ENCODE peak calls at places on chromosomes 1 and 21, in eight cellular contexts. Q is substantia nigra; N is activated naive CD4-positive, alpha-beta T cell treated with anti-CD3 and anti-CD28 coated beads, Interleukin-2, amount 50 U/mL, for 16 hours; H is progenitor cell of endocrine pancreas; I is AG04449; S is HS-27A; B is posterior cingulate gyrus; J is D341Med. O is an unnamed sample.
A peak's percentile ranks its signal among the peaks of the same experiment; 100 is the strongest.

GRCh38 chr1:92784051-92784638 is 763 bp downstream of the EVI5 start:
- DNase-seq in I (no peak), J (no peak), S (no peak), N (no peak), B (no peak), H (no peak), Q (no peak), O (peak; percentile 11)

GRCh38 chr1:1397839-1398523 is 1.2 kb downstream of the CCNL2 start:
- DNase-seq in H (no peak), B (no peak), N (no peak), J (peak; percentile 9), S (no peak), Q (no peak), I (no peak), O (no peak)

GRCh38 chr1:24289937-24290595 is 29.1 kb upstream of the GRHL3 start:
- DNase-seq in I (peak; percentile 66), N (no peak), H (no peak), S (peak; percentile 88), B (peak; percentile 64), Q (peak; percentile 21), J (peak; percentile 88), O (no peak)

GRCh38 chr1:201268604-201269151 is 14.6 kb upstream of the PKP1 start:
- DNase-seq in I (peak; percentile 38), B (peak; percentile 52), Q (no peak), H (no peak), N (no peak), J (peak; percentile 92), S (peak; percentile 77), O (no peak)

GRCh38 chr1:236516929-236517704 is 6.7 kb upstream of the LGALS8 start:
- DNase-seq in I (peak; percentile 77), H (no peak), J (no peak), Q (no peak), B (no peak), N (no peak), S (no peak), O (peak; percentile 31)

GRCh38 chr1:240491156-240491555 is 120.8 kb downstream of the GREM2 start:
- DNase-seq in B (no peak), J (no peak), H (no peak), S (peak; percentile 45), I (no peak), Q (no peak), N (no peak), O (no peak)

GRCh38 chr1:217407426-217407825 is 223.5 kb downstream of the GPATCH2 start:
- DNase-seq in H (no peak), Q (no peak), I (no peak), J (no peak), B (no peak), S (no peak), N (no peak), O (no peak)

GRCh38 chr1:18739956-18740355 is 109.3 kb downstream of the PAX7 start:
- DNase-seq in S (no peak), H (no peak), B (no peak), I (no peak), J (no peak), Q (no peak), N (no peak), O (no peak)

GRCh38 chr1:225995919-225996864 is 3.0 kb downstream of the SDE2 start:
- DNase-seq in H (no peak), S (no peak), Q (no peak), J (no peak), I (no peak), B (no peak), N (no peak), O (no peak)

GRCh38 chr21:41762753-41763152 is 4.1 kb downstream of the RIPK4 start:
- DNase-seq in I (no peak), H (no peak), B (no peak), S (no peak), Q (no peak), N (no peak), J (no peak), O (no peak)

GRCh38 chr1:8351693-8352470 is 34.0 kb downstream of the SLC45A1 start:
- DNase-seq in J (peak; percentile 70), S (no peak), Q (no peak), N (no peak), B (no peak), I (no peak), H (peak; percentile 43), O (no peak)

GRCh38 chr1:40373323-40374283 is at the start of gene SMAP2:
- DNase-seq in B (peak; percentile 93), S (peak; percentile 82), N (peak; percentile 96), H (peak; percentile 92), Q (peak; percentile 83), J (peak; percentile 99), I (no peak), O (peak; percentile 96)

GRCh38 chr1:66996018-66996682 is 57.8 kb downstream of the SLC35D1 start:
- DNase-seq in Q (no peak), J (peak; percentile 61), B (peak; percentile 67), N (peak; percentile 64), S (no peak), I (no peak), H (peak; percentile 15), O (peak; percentile 76)

GRCh38 chr21:45373991-45374816 is 30.8 kb upstream of the COL18A1 start:
- DNase-seq in J (no peak), Q (no peak), H (no peak), S (no peak), N (no peak), B (no peak), I (no peak), O (no peak)

GRCh38 chr1:105102385-105102784 is 1352.7 kb downstream of the AMY1C start:
- DNase-seq in B (no peak), H (no peak), Q (no peak), I (no peak), S (no peak), J (no peak), N (no peak), O (no peak)

GRCh38 chr1:33337994-33338494 is 17.1 kb upstream of the A3GALT2 start:
- DNase-seq in H (no peak), B (no peak), N (no peak), S (no peak), J (no peak), I (no peak), Q (no peak), O (no peak)

GRCh38 chr1:8794605-8795004 is 22.8 kb downstream of the RERE start:
- DNase-seq in H (no peak), J (no peak), N (no peak), I (no peak), Q (no peak), S (no peak), B (no peak), O (peak; percentile 65)

GRCh38 chr1:39410915-39411436 is 80.5 kb upstream of the BMP8A start:
- DNase-seq in H (peak; percentile 23), B (peak; percentile 45), S (no peak), I (peak; percentile 72), N (peak; percentile 70), Q (no peak), J (peak; percentile 45), O (peak; percentile 81)

O was measured in T47D.